ENCODE peak calls at places on chromosomes 2 and 18, in six cellular contexts. One of them, this sample, is unnamed.

GRCh38 chr2:173355866-173356508 is 1.3 kb downstream of the CDCA7 start:
- DNase-seq in GM12878: no peak
- DNase-seq in HCT116: no peak
- DNase-seq in K562: no peak
- DNase-seq in H1: no peak
- DNase-seq in SK-N-SH: no peak
- DNase-seq in this sample: peak; percentile 73

GRCh38 chr18:38313851-38314250 is 748.3 kb upstream of the CELF4 start:
- DNase-seq in GM12878: no peak
- DNase-seq in SK-N-SH: peak; percentile 57
- DNase-seq in K562: no peak
- DNase-seq in H1: no peak
- DNase-seq in HCT116: no peak
- DNase-seq in this sample: no peak

GRCh38 chr2:162153608-162154224 is 1.7 kb upstream of the GCG start:
- DNase-seq in H1: peak; percentile 27
- DNase-seq in SK-N-SH: peak; percentile 44
- DNase-seq in K562: peak; percentile 12
- DNase-seq in HCT116: peak; percentile 52
- DNase-seq in GM12878: no peak
- DNase-seq in this sample: peak; percentile 56

GRCh38 chr2:3427272-3427671 is 47.8 kb downstream of the TRAPPC12 start:
- DNase-seq in HCT116: no peak
- DNase-seq in SK-N-SH: no peak
- DNase-seq in H1: no peak
- DNase-seq in GM12878: peak; percentile 15
- DNase-seq in K562: no peak
- DNase-seq in this sample: no peak

GRCh38 chr2:55718165-55719008 is 24.7 kb upstream of the PNPT1 start:
- DNase-seq in GM12878: peak; percentile 7
- DNase-seq in HCT116: peak; percentile 59
- DNase-seq in SK-N-SH: peak; percentile 56
- DNase-seq in K562: peak; percentile 56
- DNase-seq in H1: peak; percentile 5
- DNase-seq in this sample: peak; percentile 66

GRCh38 chr2:146246734-146247523 is 1597.9 kb upstream of the ACVR2A start:
- DNase-seq in HCT116: no peak
- DNase-seq in H1: no peak
- DNase-seq in K562: no peak
- DNase-seq in SK-N-SH: no peak
- DNase-seq in GM12878: no peak
- DNase-seq in this sample: no peak

GRCh38 chr2:241811952-241812729 is 3.1 kb downstream of the NEU4 start:
- DNase-seq in SK-N-SH: peak; percentile 24
- DNase-seq in GM12878: no peak
- DNase-seq in K562: no peak
- DNase-seq in H1: no peak
- DNase-seq in HCT116: no peak
- DNase-seq in this sample: no peak

GRCh38 chr2:202193881-202194353 is 44.5 kb downstream of the SUMO1 start:
- DNase-seq in GM12878: no peak
- DNase-seq in SK-N-SH: no peak
- DNase-seq in HCT116: no peak
- DNase-seq in K562: no peak
- DNase-seq in H1: no peak
- DNase-seq in this sample: no peak

GRCh38 chr2:74001121-74001520 is 16.4 kb downstream of the TET3 start:
- DNase-seq in SK-N-SH: no peak
- DNase-seq in GM12878: no peak
- DNase-seq in H1: no peak
- DNase-seq in HCT116: no peak
- DNase-seq in K562: no peak
- DNase-seq in this sample: no peak

GRCh38 chr2:241617431-241618154 is 19.4 kb downstream of the THAP4 start:
- DNase-seq in GM12878: peak; percentile 35
- DNase-seq in K562: no peak
- DNase-seq in HCT116: no peak
- DNase-seq in H1: no peak
- DNase-seq in SK-N-SH: peak; percentile 45
- DNase-seq in this sample: no peak

GRCh38 chr2:152553518-152553917 is 163.7 kb downstream of the PRPF40A start:
- DNase-seq in H1: no peak
- DNase-seq in K562: no peak
- DNase-seq in GM12878: no peak
- DNase-seq in SK-N-SH: no peak
- DNase-seq in HCT116: no peak
- DNase-seq in this sample: no peak

GRCh38 chr2:38702413-38702812 is 36.5 kb downstream of the GALM start:
- DNase-seq in K562: no peak
- DNase-seq in H1: no peak
- DNase-seq in GM12878: no peak
- DNase-seq in HCT116: no peak
- DNase-seq in SK-N-SH: no peak
- DNase-seq in this sample: no peak

GRCh38 chr2:10094271-10094814 is 14.1 kb upstream of the CYS1 start:
- DNase-seq in HCT116: no peak
- DNase-seq in H1: no peak
- DNase-seq in K562: no peak
- DNase-seq in SK-N-SH: peak; percentile 79
- DNase-seq in GM12878: no peak
- DNase-seq in this sample: no peak

GRCh38 chr2:134679740-134680139 is 39.1 kb downstream of the TMEM163 start:
- DNase-seq in SK-N-SH: no peak
- DNase-seq in H1: no peak
- DNase-seq in HCT116: no peak
- DNase-seq in GM12878: no peak
- DNase-seq in K562: peak; percentile 23
- DNase-seq in this sample: no peak

GRCh38 chr2:43149482-43150107 is 76.8 kb downstream of the ZFP36L2 start:
- DNase-seq in K562: no peak
- DNase-seq in GM12878: no peak
- DNase-seq in H1: no peak
- DNase-seq in HCT116: no peak
- DNase-seq in SK-N-SH: no peak
- DNase-seq in this sample: no peak

GRCh38 chr18:30280861-30281470 is 761.6 kb downstream of the DSC3 start:
- DNase-seq in SK-N-SH: peak; percentile 1
- DNase-seq in H1: no peak
- DNase-seq in HCT116: peak; percentile 34
- DNase-seq in K562: peak; percentile 4
- DNase-seq in GM12878: no peak
- DNase-seq in this sample: peak; percentile 42

GRCh38 chr2:33791625-33792024 is 192.5 kb upstream of the FAM98A start:
- DNase-seq in H1: no peak
- DNase-seq in GM12878: no peak
- DNase-seq in K562: no peak
- DNase-seq in SK-N-SH: no peak
- DNase-seq in HCT116: no peak
- DNase-seq in this sample: no peak

GRCh38 chr18:57542126-57542525 is 44.4 kb downstream of the FECH start:
- DNase-seq in SK-N-SH: no peak
- DNase-seq in K562: no peak
- DNase-seq in GM12878: no peak
- DNase-seq in HCT116: no peak
- DNase-seq in H1: no peak
- DNase-seq in this sample: no peak

GRCh38 chr2:42101641-42102605 is 54.1 kb downstream of the PKDCC start:
- DNase-seq in K562: no peak
- DNase-seq in H1: no peak
- DNase-seq in SK-N-SH: no peak
- DNase-seq in HCT116: no peak
- DNase-seq in GM12878: peak; percentile 82
- DNase-seq in this sample: peak; percentile 71

GRCh38 chr18:70228546-70228945 is 23.1 kb upstream of the RTTN start:
- DNase-seq in K562: no peak
- DNase-seq in HCT116: no peak
- DNase-seq in H1: no peak
- DNase-seq in SK-N-SH: no peak
- DNase-seq in GM12878: no peak
- DNase-seq in this sample: no peak

GRCh38 chr2:233048569-233049193 is 11.5 kb upstream of the INPP5D start:
- DNase-seq in H1: no peak
- DNase-seq in HCT116: no peak
- DNase-seq in K562: no peak
- DNase-seq in GM12878: no peak
- DNase-seq in SK-N-SH: no peak
- DNase-seq in this sample: no peak

GRCh38 chr18:13070460-13070859 is 79.3 kb downstream of the CEP192 start:
- DNase-seq in SK-N-SH: no peak
- DNase-seq in K562: no peak
- DNase-seq in H1: no peak
- DNase-seq in HCT116: no peak
- DNase-seq in GM12878: no peak
- DNase-seq in this sample: peak; percentile 50

GRCh38 chr2:140863713-140864112 is 1267.1 kb downstream of the LRP1B start:
- DNase-seq in H1: no peak
- DNase-seq in K562: peak; percentile 9
- DNase-seq in SK-N-SH: peak; percentile 29
- DNase-seq in HCT116: peak; percentile 63
- DNase-seq in GM12878: peak; percentile 13
- DNase-seq in this sample: peak; percentile 51

GRCh38 chr2:67561411-67561965 is 164.4 kb downstream of the ETAA1 start:
- DNase-seq in H1: no peak
- DNase-seq in GM12878: no peak
- DNase-seq in SK-N-SH: peak; percentile 69
- DNase-seq in K562: peak; percentile 9
- DNase-seq in HCT116: no peak
- DNase-seq in this sample: no peak

GRCh38 chr18:55301196-55301540 is 286.8 kb downstream of the TCF4 start:
- DNase-seq in GM12878: no peak
- DNase-seq in HCT116: no peak
- DNase-seq in H1: no peak
- DNase-seq in SK-N-SH: no peak
- DNase-seq in K562: no peak
- DNase-seq in this sample: no peak
- H3K4me2 ChIP-seq in GM12878: no peak overlapping the region
- H3K4me2 ChIP-seq in HCT116: no peak overlapping the region
- H3K4me2 ChIP-seq in H1: peak overlapping the region; percentile 29
- H3K4me2 ChIP-seq in SK-N-SH: peak overlapping the region; percentile 93
- H3K4me2 ChIP-seq in K562: peak overlapping the region; percentile 41
- H3K4me2 ChIP-seq in this sample: no peak overlapping the region

DNA sequence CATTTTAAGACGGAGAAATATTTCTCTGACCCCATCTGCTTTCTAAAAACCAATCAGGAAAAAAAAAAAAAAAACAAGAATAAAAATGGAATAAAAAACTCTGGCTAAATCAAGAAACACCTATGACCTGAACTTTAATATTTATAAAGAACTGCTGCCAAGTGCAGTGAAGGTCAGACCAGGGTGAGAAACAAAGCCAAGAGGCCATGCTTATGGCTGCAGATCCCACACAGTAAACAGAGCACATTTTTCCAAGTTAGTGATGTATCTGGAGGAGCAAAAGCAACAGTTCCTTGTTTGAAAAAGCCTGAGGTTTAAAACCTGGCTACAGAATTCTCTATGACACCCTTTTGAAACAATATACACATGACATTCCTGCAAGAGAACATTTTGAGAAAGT is 242.3 kb downstream of the SRBD1 start:
- DNase-seq in SK-N-SH: no peak
- DNase-seq in H1: no peak
- DNase-seq in GM12878: no peak
- DNase-seq in HCT116: no peak
- DNase-seq in K562: no peak
- DNase-seq in this sample: no peak
- TF ChIP-seq JUND in SK-N-SH: no peak
- TF ChIP-seq JUND in H1: no peak
- TF ChIP-seq JUND in GM12878: no peak
- TF ChIP-seq JUND in HCT116: no peak
- TF ChIP-seq JUND in K562: no peak
- TF ChIP-seq JUND in this sample: no peak

GRCh38 chr2:136389809-136390208 is 271.9 kb upstream of the CXCR4 start:
- DNase-seq in GM12878: no peak
- DNase-seq in K562: no peak
- DNase-seq in H1: no peak
- DNase-seq in SK-N-SH: no peak
- DNase-seq in HCT116: no peak
- DNase-seq in this sample: no peak

GRCh38 chr2:136395590-136395989 is 277.6 kb upstream of the CXCR4 start:
- DNase-seq in H1: no peak
- DNase-seq in K562: no peak
- DNase-seq in GM12878: no peak
- DNase-seq in HCT116: no peak
- DNase-seq in SK-N-SH: no peak
- DNase-seq in this sample: no peak

GRCh38 chr2:136393515-136393914 is 275.6 kb upstream of the CXCR4 start:
- DNase-seq in GM12878: no peak
- DNase-seq in HCT116: no peak
- DNase-seq in H1: no peak
- DNase-seq in SK-N-SH: no peak
- DNase-seq in K562: no peak
- DNase-seq in this sample: no peak

GRCh38 chr2:136392897-136393296 is 274.9 kb upstream of the CXCR4 start:
- DNase-seq in GM12878: no peak
- DNase-seq in K562: no peak
- DNase-seq in H1: no peak
- DNase-seq in SK-N-SH: no peak
- DNase-seq in HCT116: no peak
- DNase-seq in this sample: no peak

DNA sequence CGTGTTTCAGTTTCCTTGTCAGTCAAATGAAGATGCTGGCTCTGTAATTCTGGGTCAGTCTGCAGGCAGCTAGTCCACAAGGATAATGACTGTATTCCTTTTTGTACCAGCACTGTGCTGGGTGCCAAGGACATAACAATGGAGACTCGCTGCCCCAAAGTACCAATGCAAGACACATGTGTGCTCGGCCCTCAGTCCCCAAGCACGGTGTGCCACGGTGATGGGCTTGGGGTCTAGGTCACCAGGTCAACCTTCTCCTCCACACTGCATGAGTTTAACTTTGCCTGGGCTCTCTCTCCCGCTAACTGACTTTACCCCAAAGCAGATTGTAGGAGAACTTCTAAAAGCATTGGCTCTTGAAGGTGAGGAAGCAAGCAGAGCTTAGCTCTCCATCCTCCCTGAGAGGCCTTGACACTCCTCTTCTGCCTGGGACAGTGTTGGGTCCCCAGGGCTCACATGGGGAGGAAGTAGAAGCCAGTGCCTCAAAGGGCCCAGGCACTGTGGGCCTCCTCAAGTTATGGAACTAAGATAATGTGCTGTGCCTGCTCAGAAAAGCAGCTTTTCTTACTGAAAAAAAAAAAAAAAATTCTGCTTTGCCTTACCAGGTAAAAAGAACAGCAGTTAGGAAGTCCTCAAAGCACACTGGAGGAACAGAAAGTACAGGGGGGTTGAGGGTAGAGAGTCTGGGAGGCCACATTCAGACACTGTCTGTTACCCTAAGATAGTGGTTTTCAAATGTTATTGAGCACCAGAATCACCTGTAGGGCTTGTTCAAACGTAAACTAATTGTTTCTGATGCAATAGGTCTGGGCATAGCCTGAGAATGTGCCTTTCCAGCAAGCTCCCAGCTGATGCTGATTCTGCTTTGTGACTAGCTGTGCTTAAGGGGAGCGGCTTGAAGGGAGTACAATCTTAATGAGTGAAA is 276.4 kb upstream of the CXCR4 start:
- DNase-seq in K562: no peak
- DNase-seq in H1: no peak
- DNase-seq in GM12878: no peak
- DNase-seq in HCT116: no peak
- DNase-seq in SK-N-SH: no peak
- DNase-seq in this sample: no peak
- H3K4me2 ChIP-seq in K562: no peak overlapping the region
- H3K4me2 ChIP-seq in H1: no peak overlapping the region
- H3K4me2 ChIP-seq in GM12878: no peak overlapping the region
- H3K4me2 ChIP-seq in HCT116: no peak overlapping the region
- H3K4me2 ChIP-seq in SK-N-SH: no peak overlapping the region
- H3K4me2 ChIP-seq in this sample: no peak overlapping the region

GRCh38 chr2:216765810-216766259 is 70.5 kb upstream of the IGFBP5 start:
- DNase-seq in HCT116: no peak
- DNase-seq in K562: peak; percentile 39
- DNase-seq in GM12878: no peak
- DNase-seq in SK-N-SH: peak; percentile 50
- DNase-seq in H1: peak; percentile 75
- DNase-seq in this sample: peak; percentile 34
- TF ChIP-seq JUND in HCT116: no peak
- TF ChIP-seq JUND in K562: no peak
- TF ChIP-seq JUND in GM12878: no peak
- TF ChIP-seq JUND in SK-N-SH: no peak
- TF ChIP-seq JUND in H1: peak; percentile 12
- TF ChIP-seq JUND in this sample: no peak

This sample was measured in HepG2.